ENCODE peak calls at places on chromosomes 5 and 9, in ten cellular contexts. U is NCI-H460; H is cerebellum; I is stimulated activated CD8-positive, alpha-beta memory T cell treated with anti-CD3 and anti-CD28 coated beads, Interleukin-4, amount 100 ng/mL, for 4 hours; T is heart right ventricle; F is T-helper 17 cell; N is cardiac fibroblast; S is AG04449; P is AG04450; V is NCI-H1436. A is an unnamed sample.

GRCh38 chr5:173757817-173758216 is 130.3 kb upstream of the CPEB4 start:
- DNase-seq in U (no peak), H (peak), I (no peak), T (no peak), F (no peak), N (no peak), S (no peak), P (no peak), V (no peak), A (no peak)

GRCh38 chr5:127072861-127073846 is at the start of gene C5orf63:
- DNase-seq in U (peak), H (peak), I (peak), T (peak), F (peak), N (peak), S (no peak), P (no peak), V (peak), A (no peak)

GRCh38 chr5:156327306-156327705 is 342 bp downstream of the SGCD start:
- DNase-seq in U (no peak), H (no peak), I (no peak), T (no peak), F (no peak), N (no peak), S (no peak), P (no peak), V (no peak), A (no peak)

GRCh38 chr9:127873886-127874285 is 3.6 kb downstream of the AK1 start:
- DNase-seq in U (no peak), H (peak), I (no peak), T (peak), F (no peak), N (no peak), S (no peak), P (no peak), V (no peak), A (no peak)

GRCh38 chr5:129243058-129243457 is 148.5 kb downstream of the ISOC1 start:
- DNase-seq in U (no peak), H (no peak), I (no peak), T (no peak), F (no peak), N (peak), S (no peak), P (no peak), V (no peak), A (no peak)

GRCh38 chr5:55540024-55540423 is 5.3 kb upstream of the PLPP1 start:
- DNase-seq in U (no peak), H (no peak), I (no peak), T (no peak), F (no peak), N (peak), S (no peak), P (no peak), V (no peak), A (no peak)

GRCh38 chr5:22693125-22693524 is 160.0 kb downstream of the CDH12 start:
- DNase-seq in U (no peak), H (no peak), I (no peak), T (no peak), F (no peak), N (no peak), S (no peak), P (no peak), V (no peak), A (no peak)

GRCh38 chr5:57117601-57118000 is 56.3 kb upstream of the GPBP1 start:
- DNase-seq in U (no peak), H (no peak), I (peak), T (no peak), F (peak), N (peak), S (no peak), P (no peak), V (no peak), A (no peak)

GRCh38 chr5:100188339-100188738 is 346.8 kb upstream of the FAM174A start:
- DNase-seq in U (no peak), H (no peak), I (no peak), T (no peak), F (no peak), N (no peak), S (no peak), P (no peak), V (no peak), A (no peak)

GRCh38 chr5:10503321-10503720 is 60.5 kb upstream of the ANKRD33B start:
- DNase-seq in U (no peak), H (no peak), I (no peak), T (peak), F (no peak), N (no peak), S (no peak), P (no peak), V (no peak), A (no peak)

GRCh38 chr5:115366223-115366622 is 69.8 kb upstream of the CCDC112 start:
- DNase-seq in U (no peak), H (no peak), I (no peak), T (no peak), F (no peak), N (peak), S (peak), P (peak), V (no peak), A (peak)

GRCh38 chr9:112265391-112265790 is 68.0 kb downstream of the PTBP3 start:
- DNase-seq in U (no peak), H (no peak), I (no peak), T (no peak), F (no peak), N (no peak), S (no peak), P (no peak), V (no peak), A (no peak)

GRCh38 chr5:122192883-122193496 is 63.6 kb downstream of the ZNF474 start:
- DNase-seq in U (peak), H (peak), I (no peak), T (no peak), F (no peak), N (peak), S (no peak), P (peak), V (peak), A (no peak)

GRCh38 chr5:61228229-61228628 is 66.0 kb upstream of the SMIM15 start:
- DNase-seq in U (no peak), H (no peak), I (no peak), T (no peak), F (no peak), N (no peak), S (no peak), P (no peak), V (no peak), A (no peak)

GRCh38 chr5:173775692-173776135 is 112.4 kb upstream of the CPEB4 start:
- DNase-seq in U (no peak), H (no peak), I (no peak), T (no peak), F (no peak), N (no peak), S (no peak), P (no peak), V (no peak), A (no peak)

GRCh38 chr9:138047469-138048040 is 170.0 kb downstream of the CACNA1B start:
- DNase-seq in U (no peak), H (no peak), I (no peak), T (no peak), F (no peak), N (no peak), S (no peak), P (no peak), V (no peak), A (no peak)

GRCh38 chr5:141713616-141714309 is 31.7 kb upstream of the ARAP3 start:
- DNase-seq in U (peak), H (no peak), I (no peak), T (no peak), F (no peak), N (no peak), S (no peak), P (no peak), V (no peak), A (no peak)

GRCh38 chr9:134374301-134375010 is 48.2 kb downstream of the RXRA start:
- DNase-seq in U (no peak), H (no peak), I (no peak), T (no peak), F (no peak), N (no peak), S (no peak), P (no peak), V (no peak), A (no peak)

GRCh38 chr9:33161011-33161588 is 6.0 kb downstream of the B4GALT1 start:
- DNase-seq in U (no peak), H (no peak), I (no peak), T (peak), F (peak), N (peak), S (peak), P (peak), V (no peak), A (peak)

GRCh38 chr5:144150996-144151395 is 19.5 kb downstream of the YIPF5 start:
- DNase-seq in U (no peak), H (no peak), I (no peak), T (no peak), F (no peak), N (peak), S (no peak), P (no peak), V (no peak), A (no peak)

GRCh38 chr5:31581498-31582099 is 49.5 kb downstream of the C5orf22 start:
- DNase-seq in U (peak), H (peak), I (no peak), T (no peak), F (no peak), N (peak), S (no peak), P (no peak), V (peak), A (peak)

GRCh38 chr9:7785813-7786212 is 13.8 kb downstream of the DMAC1 start:
- DNase-seq in U (no peak), H (no peak), I (no peak), T (no peak), F (no peak), N (no peak), S (no peak), P (no peak), V (no peak), A (no peak)

GRCh38 chr9:133115604-133116345 is 5.3 kb downstream of the RALGDS start:
- DNase-seq in U (no peak), H (peak), I (no peak), T (peak), F (peak), N (no peak), S (no peak), P (no peak), V (no peak), A (no peak)

GRCh38 chr9:33690156-33690908 is 105.0 kb upstream of the PRSS3 start:
- DNase-seq in U (no peak), H (no peak), I (no peak), T (no peak), F (no peak), N (no peak), S (no peak), P (no peak), V (no peak), A (no peak)

A was measured in skeletal muscle cell.